ENCODE peak calls at places on chromosomes 1 and 21, in nine cellular contexts. K is cardiac muscle cell, B is right cardiac atrium, L is A549, H is right lobe of liver, G is psoas muscle, W is substantia nigra, I is esophagus squamous epithelium, C is sigmoid colon. P is an unnamed sample.

GRCh38 chr21:33022828-33023573 is 2.7 kb upstream of the OLIG2 start:
- DNase-seq in K (no peak), B (no peak), L (no peak), H (no peak), G (no peak), W (no peak), I (no peak), C (no peak), P (no peak)

GRCh38 chr1:156893048-156893953 is at the start of gene PEAR1:
- DNase-seq in K (peak; percentile 66), B (peak; percentile 91), L (no peak), H (peak; percentile 69), G (peak; percentile 77), W (no peak), I (no peak), C (peak; percentile 83), P (no peak)

GRCh38 chr1:212614398-212615091 is 6.0 kb downstream of the ATF3 start:
- DNase-seq in K (no peak), B (no peak), L (no peak), H (no peak), G (no peak), W (no peak), I (no peak), C (no peak), P (no peak)

GRCh38 chr1:1665815-1666251 is 7.0 kb upstream of the CDK11B start:
- DNase-seq in K (peak; percentile 13), B (peak; percentile 66), L (peak; percentile 14), H (no peak), G (no peak), W (no peak), I (no peak), C (peak; percentile 59), P (no peak)

GRCh38 chr1:30612666-30613065 is 110.7 kb downstream of the MATN1 start:
- DNase-seq in K (no peak), B (no peak), L (no peak), H (no peak), G (no peak), W (no peak), I (no peak), C (no peak), P (no peak)

GRCh38 chr21:38349111-38349746 is 92.4 kb downstream of the KCNJ15 start:
- DNase-seq in K (peak; percentile 24), B (no peak), L (no peak), H (no peak), G (no peak), W (no peak), I (no peak), C (no peak), P (no peak)

GRCh38 chr1:156643266-156644092 is 1.6 kb downstream of the BCAN start:
- DNase-seq in K (no peak), B (no peak), L (no peak), H (no peak), G (no peak), W (no peak), I (no peak), C (no peak), P (no peak)

GRCh38 chr1:107138767-107139445 is 1.9 kb upstream of the NTNG1 start:
- DNase-seq in K (no peak), B (no peak), L (no peak), H (no peak), G (no peak), W (no peak), I (no peak), C (no peak), P (no peak)

GRCh38 chr1:2921970-2922686 is 99.1 kb upstream of the ACTRT2 start:
- DNase-seq in K (no peak), B (no peak), L (peak; percentile 7), H (no peak), G (no peak), W (no peak), I (no peak), C (no peak), P (no peak)

GRCh38 chr1:206068314-206068713 is 15.3 kb downstream of the RHEX start:
- DNase-seq in K (no peak), B (no peak), L (no peak), H (no peak), G (no peak), W (no peak), I (no peak), C (no peak), P (no peak)

GRCh38 chr1:20893931-20894330 is 106.8 kb upstream of the HP1BP3 start:
- DNase-seq in K (no peak), B (no peak), L (no peak), H (no peak), G (no peak), W (no peak), I (no peak), C (no peak), P (no peak)

GRCh38 chr1:67556297-67556900 is 126.2 kb upstream of the SERBP1 start:
- DNase-seq in K (no peak), B (no peak), L (no peak), H (no peak), G (no peak), W (no peak), I (no peak), C (no peak), P (no peak)

GRCh38 chr1:67557731-67558448 is 127.1 kb upstream of the GADD45A start:
- DNase-seq in K (no peak), B (no peak), L (no peak), H (no peak), G (no peak), W (no peak), I (no peak), C (no peak), P (no peak)

GRCh38 chr1:67552336-67552759 is 122.1 kb upstream of the SERBP1 start:
- DNase-seq in K (no peak), B (no peak), L (no peak), H (peak; percentile 83), G (no peak), W (no peak), I (no peak), C (no peak), P (no peak)

GRCh38 chr1:67558449-67559193 is 126.4 kb upstream of the GADD45A start:
- DNase-seq in K (no peak), B (no peak), L (no peak), H (no peak), G (no peak), W (no peak), I (no peak), C (no peak), P (no peak)

DNA sequence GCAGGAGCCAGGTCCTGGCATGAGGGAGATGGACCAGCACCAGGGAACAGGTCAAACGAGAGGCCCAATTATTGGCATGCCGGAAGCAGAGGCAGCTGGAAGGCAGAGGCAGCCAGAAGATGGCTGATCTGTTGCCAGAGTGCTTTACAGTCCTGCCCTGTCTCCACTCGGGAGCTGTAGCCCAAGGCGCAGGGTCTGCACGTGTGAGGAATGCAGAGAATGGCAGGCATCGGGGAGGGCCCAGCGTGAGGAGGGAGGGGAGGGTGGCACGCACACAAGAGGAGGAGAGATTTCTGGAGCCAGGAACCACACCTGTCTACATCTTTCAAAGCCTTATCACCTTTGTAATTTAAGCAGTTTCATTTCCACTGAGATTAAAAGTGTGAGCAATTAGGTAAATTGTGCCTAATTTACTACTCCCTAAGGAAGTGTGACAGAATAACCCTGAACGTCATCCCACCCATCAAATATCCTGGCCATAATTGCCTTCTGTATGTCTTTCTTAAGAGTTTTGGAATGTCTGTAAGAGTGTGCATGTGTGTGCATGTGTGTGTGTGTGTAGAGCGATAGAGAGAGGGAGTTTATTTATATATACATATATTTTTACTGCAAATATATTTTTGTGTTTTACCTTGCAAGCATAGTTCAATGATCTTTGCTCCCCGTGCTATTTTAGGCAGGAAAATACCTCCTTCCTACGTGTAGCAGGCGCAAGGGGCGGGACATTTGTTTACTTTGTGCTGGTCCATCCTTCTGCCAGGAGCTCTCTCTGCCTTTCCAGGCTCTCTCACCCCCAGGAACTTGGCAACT is 125.5 kb upstream of the SERBP1 start:
- DNase-seq in K (no peak), B (no peak), L (no peak), H (peak; percentile 57), G (no peak), W (no peak), I (no peak), C (no peak), P (peak; percentile 2)
- H3K27ac ChIP-seq in K (no peak overlapping the region), B (no peak overlapping the region), L (no peak overlapping the region), H (peak overlapping the region; percentile 47), G (no peak overlapping the region), W (no peak overlapping the region), I (peak overlapping the region; percentile 26), C (no peak overlapping the region), P (no peak overlapping the region)

DNA sequence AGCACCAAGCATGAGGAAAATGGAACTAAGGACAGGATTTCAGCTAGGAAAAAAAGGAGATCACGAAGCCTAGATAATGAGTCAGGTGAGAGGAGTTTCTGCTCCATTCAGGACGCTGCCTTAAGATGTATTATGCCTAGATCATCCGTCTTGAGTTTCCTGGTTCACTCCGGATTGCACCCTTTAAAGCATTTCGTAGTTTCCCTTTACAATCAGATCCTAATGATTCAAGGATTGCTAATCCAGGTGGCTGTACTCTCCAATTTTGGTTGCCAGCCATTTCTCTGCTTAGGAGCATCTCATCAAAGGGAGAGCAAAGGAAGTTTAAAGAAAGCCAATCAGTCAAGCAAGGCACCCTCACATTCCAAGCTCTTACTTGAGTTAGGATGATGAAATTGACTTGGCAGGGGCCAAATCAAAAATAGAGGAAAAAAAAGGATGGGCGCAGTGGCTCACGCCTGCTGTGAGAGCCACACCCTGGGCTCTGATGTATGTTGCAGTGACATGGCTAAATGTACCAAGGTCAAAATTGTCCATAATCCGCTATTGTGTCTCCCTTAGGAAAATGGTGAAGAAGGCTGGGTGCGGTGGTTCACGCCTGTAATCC is 156.9 kb upstream of the SOD1 start:
- DNase-seq in K (no peak), B (no peak), L (no peak), H (no peak), G (no peak), W (no peak), I (no peak), C (no peak), P (no peak)
- H3K27ac ChIP-seq in K (no peak overlapping the region), B (no peak overlapping the region), L (no peak overlapping the region), H (no peak overlapping the region), G (no peak overlapping the region), W (no peak overlapping the region), I (peak overlapping the region; percentile 95), C (no peak overlapping the region), P (no peak overlapping the region)

GRCh38 chr1:110264430-110264829 is 54.3 kb downstream of the KCNC4 start:
- DNase-seq in K (no peak), B (no peak), L (no peak), H (no peak), G (no peak), W (no peak), I (no peak), C (no peak), P (no peak)
- H3K27ac ChIP-seq in K (no peak overlapping the region), B (no peak overlapping the region), L (no peak overlapping the region), H (no peak overlapping the region), G (no peak overlapping the region), W (no peak overlapping the region), I (no peak overlapping the region), C (no peak overlapping the region), P (no peak overlapping the region)

DNA sequence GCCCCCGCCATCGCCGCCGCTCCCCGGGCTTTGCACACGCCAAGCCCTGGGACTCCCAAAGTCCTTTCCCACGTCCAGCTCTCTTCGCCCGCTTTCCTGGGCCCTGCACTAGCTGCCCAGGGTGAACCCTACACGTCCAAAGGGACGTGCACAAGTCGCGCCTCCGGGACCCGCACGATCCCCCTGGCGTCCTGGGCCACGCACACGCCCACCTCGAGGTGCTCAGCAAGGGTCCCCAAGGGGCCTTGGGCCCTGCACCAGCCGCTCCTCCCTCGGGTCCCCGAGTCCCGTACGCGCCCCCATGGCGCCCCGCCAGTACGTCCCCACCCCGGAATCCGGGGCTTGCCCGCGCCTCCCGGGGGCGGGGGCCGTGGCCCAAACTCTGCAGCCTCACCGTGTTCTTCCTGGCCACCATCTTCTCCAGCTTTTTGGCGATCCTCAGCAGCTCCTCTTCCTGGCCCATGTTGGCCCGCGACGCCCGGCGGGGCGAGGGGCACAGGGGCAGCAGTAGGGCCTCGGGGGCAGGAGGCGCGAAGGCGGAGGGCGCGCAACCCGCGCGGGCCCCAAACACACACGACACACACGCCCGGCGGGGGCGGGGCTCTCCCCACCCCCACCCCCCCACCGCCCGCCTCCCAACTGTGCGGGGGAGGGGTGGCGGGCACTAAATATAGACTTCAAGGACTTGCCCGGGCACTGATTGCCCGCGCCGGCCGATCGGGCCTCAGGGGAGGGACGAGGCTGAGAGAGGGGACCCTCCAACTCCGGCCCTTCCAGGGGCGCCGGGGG is at the start of gene TCEA3:
- DNase-seq in K (no peak), B (peak; percentile 84), L (no peak), H (peak; percentile 36), G (peak; percentile 85), W (peak; percentile 44), I (no peak), C (peak; percentile 85), P (peak; percentile 23)
- H3K27ac ChIP-seq in K (peak within 1 kb of the TSS; percentile 95), B (peak within 1 kb of the TSS; percentile 62), L (no peak within 1 kb of the TSS), H (peak within 1 kb of the TSS; percentile 74), G (peak within 1 kb of the TSS; percentile 92), W (no peak within 1 kb of the TSS), I (peak within 1 kb of the TSS; percentile 88), C (peak within 1 kb of the TSS; percentile 89), P (no peak within 1 kb of the TSS)

P was measured in caudate nucleus.